ENCODE peak calls at places on chromosomes 16 and 17, in nine cellular contexts. B, F, U, Z, A, K, V, W and H are unnamed samples.

GRCh38 chr17:33014751-33015150 is 23.1 kb downstream of the SPACA3 start:
- DNase-seq in B (peak; percentile 39), F (no peak), U (no peak), Z (no peak), A (no peak), K (no peak), V (no peak), W (no peak), H (no peak)

GRCh38 chr17:53135969-53136368 is 686.8 kb upstream of the KIF2B start:
- DNase-seq in B (no peak), F (no peak), U (no peak), Z (no peak), A (no peak), K (no peak), V (no peak), W (no peak), H (no peak)

GRCh38 chr17:40422990-40423611 is 5.4 kb upstream of the TOP2A start:
- DNase-seq in B (peak; percentile 96), F (no peak), U (no peak), Z (no peak), A (no peak), K (no peak), V (no peak), W (no peak), H (no peak)

GRCh38 chr17:37261286-37261685 is 114.5 kb upstream of the C17orf78 start:
- DNase-seq in B (no peak), F (peak; percentile 43), U (peak; percentile 12), Z (no peak), A (no peak), K (no peak), V (no peak), W (no peak), H (no peak)

GRCh38 chr16:58269526-58269925 is 25.3 kb downstream of the PRSS54 start:
- DNase-seq in B (no peak), F (no peak), U (no peak), Z (no peak), A (no peak), K (no peak), V (no peak), W (no peak), H (no peak)

GRCh38 chr16:58651965-58652348 is 22.3 kb upstream of the CNOT1 start:
- DNase-seq in B (no peak), F (peak; percentile 76), U (no peak), Z (no peak), A (no peak), K (no peak), V (no peak), W (no peak), H (no peak)

GRCh38 chr17:2057714-2058520 is 3.0 kb downstream of the HIC1 start:
- DNase-seq in B (peak; percentile 82), F (no peak), U (no peak), Z (no peak), A (no peak), K (no peak), V (no peak), W (no peak), H (no peak)

GRCh38 chr17:61878984-61879612 is 15.8 kb upstream of the BRIP1 start:
- DNase-seq in B (no peak), F (no peak), U (no peak), Z (no peak), A (no peak), K (no peak), V (no peak), W (no peak), H (no peak)

GRCh38 chr16:59296002-59296401 is 561.9 kb upstream of the GOT2 start:
- DNase-seq in B (peak; percentile 54), F (no peak), U (no peak), Z (no peak), A (no peak), K (no peak), V (no peak), W (peak; percentile 6), H (no peak)

GRCh38 chr17:29825604-29826003 is 104.4 kb downstream of the SSH2 start:
- DNase-seq in B (no peak), F (no peak), U (no peak), Z (no peak), A (no peak), K (no peak), V (no peak), W (no peak), H (no peak)

GRCh38 chr16:70553175-70553574 is 29.6 kb downstream of the SF3B3 start:
- DNase-seq in B (no peak), F (peak; percentile 60), U (no peak), Z (no peak), A (no peak), K (no peak), V (no peak), W (no peak), H (no peak)

GRCh38 chr16:87720411-87720810 is 45.4 kb downstream of the KLHDC4 start:
- DNase-seq in B (no peak), F (no peak), U (no peak), Z (no peak), A (no peak), K (no peak), V (no peak), W (no peak), H (no peak)

GRCh38 chr17:4033751-4034251 is 69.6 kb upstream of the ATP2A3 start:
- DNase-seq in B (no peak), F (no peak), U (no peak), Z (no peak), A (no peak), K (no peak), V (no peak), W (no peak), H (no peak)

GRCh38 chr17:75589919-75590303 is 2.3 kb downstream of the MYO15B start:
- DNase-seq in B (no peak), F (no peak), U (no peak), Z (no peak), A (no peak), K (no peak), V (no peak), W (no peak), H (no peak)

GRCh38 chr17:68507581-68507980 is 4.6 kb upstream of the PRKAR1A start:
- DNase-seq in B (no peak), F (no peak), U (no peak), Z (no peak), A (no peak), K (no peak), V (no peak), W (no peak), H (no peak)

GRCh38 chr16:86899757-86900156 is 321.4 kb downstream of the FOXL1 start:
- DNase-seq in B (no peak), F (peak; percentile 74), U (peak; percentile 87), Z (no peak), A (no peak), K (no peak), V (no peak), W (no peak), H (no peak)

GRCh38 chr17:44308320-44308818 is at the start of gene RUNDC3A:
- DNase-seq in B (peak; percentile 100), F (peak; percentile 66), U (peak; percentile 74), Z (peak; percentile 90), A (peak; percentile 80), K (no peak), V (no peak), W (peak; percentile 69), H (peak; percentile 73)

GRCh38 chr16:57904101-57904500 is 66.8 kb downstream of the CNGB1 start:
- DNase-seq in B (no peak), F (no peak), U (no peak), Z (no peak), A (no peak), K (no peak), V (no peak), W (no peak), H (no peak)

GRCh38 chr16:55015181-55015913 is 84.7 kb downstream of the IRX5 start:
- DNase-seq in B (no peak), F (no peak), U (no peak), Z (no peak), A (no peak), K (no peak), V (no peak), W (no peak), H (no peak)

GRCh38 chr16:19822534-19822933 is 62.1 kb downstream of the GPRC5B start:
- DNase-seq in B (no peak), F (no peak), U (no peak), Z (no peak), A (no peak), K (no peak), V (no peak), W (no peak), H (no peak)

GRCh38 chr16:12547608-12547922 is 256.1 kb downstream of the CPPED1 start:
- DNase-seq in B (no peak), F (no peak), U (no peak), Z (no peak), A (no peak), K (no peak), V (no peak), W (no peak), H (no peak)

GRCh38 chr16:27597361-27597760 is 47.4 kb downstream of the KATNIP start:
- DNase-seq in B (no peak), F (no peak), U (no peak), Z (no peak), A (no peak), K (no peak), V (no peak), W (no peak), H (no peak)

GRCh38 chr17:82334622-82335394 is 1.2 kb upstream of the SECTM1 start:
- DNase-seq in B (no peak), F (peak; percentile 37), U (peak; percentile 49), Z (peak; percentile 58), A (peak; percentile 32), K (no peak), V (no peak), W (no peak), H (no peak)
- H3K4me1 ChIP-seq in B (no peaks in the 10 kb centered on the region), F (peaks cover 59% of the 10 kb centered on the region), U (peaks cover 16% of the 10 kb centered on the region), Z (no peaks in the 10 kb centered on the region), A (peaks cover 17% of the 10 kb centered on the region), K (peaks cover 28% of the 10 kb centered on the region), V (peaks cover 38% of the 10 kb centered on the region), W (peaks cover 70% of the 10 kb centered on the region), H (peaks cover 31% of the 10 kb centered on the region)

DNA sequence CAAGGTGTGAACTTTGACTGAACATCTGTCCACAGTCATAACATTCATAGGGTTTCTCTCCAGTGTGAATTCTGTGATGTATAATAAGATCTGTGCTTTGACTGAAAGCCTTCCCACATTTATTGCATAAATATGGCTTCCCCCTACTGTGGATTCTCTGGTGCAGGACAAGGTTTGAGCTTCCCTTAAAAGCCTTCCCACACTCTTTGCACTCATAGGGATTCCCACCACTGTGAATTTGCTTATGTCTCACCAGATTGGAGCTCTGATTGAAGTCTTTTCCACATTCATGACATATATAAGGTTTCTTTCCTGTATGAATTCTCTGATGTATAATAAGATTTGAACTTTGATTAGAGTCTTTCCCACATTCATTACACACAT is 8.3 kb downstream of the ZNF594 start:
- DNase-seq in B (no peak), F (no peak), U (no peak), Z (no peak), A (no peak), K (no peak), V (no peak), W (no peak), H (no peak)
- H3K9me3 ChIP-seq in B (peaks cover 100% of the 10 kb centered on the region), F (peaks cover 81% of the 10 kb centered on the region), U (peaks cover 34% of the 10 kb centered on the region), Z (peaks cover 37% of the 10 kb centered on the region), A (peaks cover 33% of the 10 kb centered on the region), K (peaks cover 91% of the 10 kb centered on the region), V (peaks cover 33% of the 10 kb centered on the region), W (peaks cover 100% of the 10 kb centered on the region), H (peaks cover 77% of the 10 kb centered on the region)

GRCh38 chr16:49085689-49086088 is 195.9 kb downstream of the CBLN1 start:
- DNase-seq in B (no peak), F (no peak), U (no peak), Z (no peak), A (no peak), K (no peak), V (no peak), W (peak; percentile 7), H (no peak)
- H3K4me1 ChIP-seq in B (no peaks in the 10 kb centered on the region), F (no peaks in the 10 kb centered on the region), U (no peaks in the 10 kb centered on the region), Z (no peaks in the 10 kb centered on the region), A (no peaks in the 10 kb centered on the region), K (no peaks in the 10 kb centered on the region), V (no peaks in the 10 kb centered on the region), W (no peaks in the 10 kb centered on the region), H (no peaks in the 10 kb centered on the region)

GRCh38 chr16:80041399-80041798 is 440.9 kb upstream of the MAF start:
- DNase-seq in B (no peak), F (no peak), U (no peak), Z (no peak), A (no peak), K (no peak), V (no peak), W (no peak), H (no peak)
- H3K9me3 ChIP-seq in B (peaks cover 10% of the 10 kb centered on the region), F (no peaks in the 10 kb centered on the region), U (no peaks in the 10 kb centered on the region), Z (peaks cover 4% of the 10 kb centered on the region), A (no peaks in the 10 kb centered on the region), K (no peaks in the 10 kb centered on the region), V (no peaks in the 10 kb centered on the region), W (peaks cover 9% of the 10 kb centered on the region), H (no peaks in the 10 kb centered on the region)